ENCODE peak calls at places on chromosomes 6 and 20, in four cellular contexts. One of them, this sample, is unnamed. For H3K79me2, the result is how much of the 10 kb centered on the place peaks cover.

GRCh38 chr6:72212686-72213085 is 326.3 kb downstream of the RIMS1 start:
- DNase-seq in HepG2: no peak
- DNase-seq in HCT116: no peak
- DNase-seq in H1: no peak
- DNase-seq in this sample: no peak

GRCh38 chr6:128350416-128351254 is 169.8 kb downstream of the PTPRK start:
- DNase-seq in HepG2: peak
- DNase-seq in HCT116: no peak
- DNase-seq in H1: no peak
- DNase-seq in this sample: no peak

GRCh38 chr6:81171991-81172740 is 580.3 kb downstream of the TENT5A start:
- DNase-seq in HepG2: no peak
- DNase-seq in HCT116: peak
- DNase-seq in H1: no peak
- DNase-seq in this sample: peak

GRCh38 chr20:63531686-63532448 is 5.3 kb downstream of the PTK6 start:
- DNase-seq in HepG2: no peak
- DNase-seq in HCT116: no peak
- DNase-seq in H1: peak
- DNase-seq in this sample: no peak

GRCh38 chr6:141587482-141588266 is 545.1 kb upstream of the GJE1 start:
- DNase-seq in HepG2: no peak
- DNase-seq in HCT116: no peak
- DNase-seq in H1: no peak
- DNase-seq in this sample: no peak

GRCh38 chr20:43032459-43032858 is 157.2 kb downstream of the PTPRT start:
- DNase-seq in HepG2: no peak
- DNase-seq in HCT116: no peak
- DNase-seq in H1: no peak
- DNase-seq in this sample: no peak

GRCh38 chr20:10171864-10172751 is 46.5 kb upstream of the SNAP25 start:
- DNase-seq in HepG2: no peak
- DNase-seq in HCT116: no peak
- DNase-seq in H1: peak
- DNase-seq in this sample: peak

GRCh38 chr20:11124849-11125505 is 451.2 kb upstream of the JAG1 start:
- DNase-seq in HepG2: no peak
- DNase-seq in HCT116: no peak
- DNase-seq in H1: no peak
- DNase-seq in this sample: peak

GRCh38 chr20:1440024-1440423 is 26.6 kb downstream of the NSFL1C start:
- DNase-seq in HepG2: peak
- DNase-seq in HCT116: peak
- DNase-seq in H1: peak
- DNase-seq in this sample: peak

DNA sequence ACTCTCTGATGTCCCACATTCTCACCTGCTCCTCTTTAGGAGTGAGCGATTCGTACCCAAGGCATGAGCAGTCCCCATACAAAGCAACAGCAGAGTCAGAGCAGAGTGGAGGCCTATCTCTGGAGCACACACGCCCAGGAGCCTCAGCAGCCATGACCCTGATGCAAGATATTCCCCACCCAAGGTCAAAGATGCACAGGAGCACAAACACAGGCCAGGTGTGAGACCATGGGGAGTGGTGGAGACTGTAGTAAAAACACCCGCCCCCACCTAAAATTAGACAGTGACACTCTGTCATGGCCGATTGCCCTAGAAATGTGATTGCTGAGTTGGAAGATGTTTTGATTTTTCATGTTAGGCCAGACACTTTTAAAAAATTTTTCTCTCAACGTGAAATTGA is 21.4 kb downstream of the RRBP1 start:
- DNase-seq in HepG2: no peak
- DNase-seq in HCT116: no peak
- DNase-seq in H1: no peak
- DNase-seq in this sample: no peak
- H3K79me2 ChIP-seq in HepG2: half or more
- H3K79me2 ChIP-seq in HCT116: half or more
- H3K79me2 ChIP-seq in H1: under half
- H3K79me2 ChIP-seq in this sample: half or more

DNA sequence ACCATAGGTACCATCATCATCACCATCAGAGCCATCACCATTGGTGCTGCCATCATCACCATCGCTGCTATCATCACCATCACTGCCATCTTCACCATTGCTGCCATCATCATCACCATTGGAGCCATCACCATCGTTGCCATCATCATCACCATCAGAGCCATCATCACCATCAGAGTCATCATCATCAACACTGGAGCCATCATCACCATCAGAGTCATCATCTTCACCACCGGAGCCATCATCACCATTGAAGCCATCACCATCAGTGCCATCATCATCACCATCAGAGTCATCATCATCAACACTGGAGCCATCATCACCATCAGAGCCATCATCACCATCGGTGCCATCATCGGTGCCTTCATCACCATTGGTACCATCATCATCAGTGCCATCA is 338.7 kb downstream of the TAF4 start:
- DNase-seq in HepG2: no peak
- DNase-seq in HCT116: no peak
- DNase-seq in H1: no peak
- DNase-seq in this sample: no peak
- TF ChIP-seq POLR2A in HepG2: no peak
- TF ChIP-seq POLR2A in HCT116: no peak
- TF ChIP-seq POLR2A in H1: no peak
- TF ChIP-seq POLR2A in this sample: no peak

DNA sequence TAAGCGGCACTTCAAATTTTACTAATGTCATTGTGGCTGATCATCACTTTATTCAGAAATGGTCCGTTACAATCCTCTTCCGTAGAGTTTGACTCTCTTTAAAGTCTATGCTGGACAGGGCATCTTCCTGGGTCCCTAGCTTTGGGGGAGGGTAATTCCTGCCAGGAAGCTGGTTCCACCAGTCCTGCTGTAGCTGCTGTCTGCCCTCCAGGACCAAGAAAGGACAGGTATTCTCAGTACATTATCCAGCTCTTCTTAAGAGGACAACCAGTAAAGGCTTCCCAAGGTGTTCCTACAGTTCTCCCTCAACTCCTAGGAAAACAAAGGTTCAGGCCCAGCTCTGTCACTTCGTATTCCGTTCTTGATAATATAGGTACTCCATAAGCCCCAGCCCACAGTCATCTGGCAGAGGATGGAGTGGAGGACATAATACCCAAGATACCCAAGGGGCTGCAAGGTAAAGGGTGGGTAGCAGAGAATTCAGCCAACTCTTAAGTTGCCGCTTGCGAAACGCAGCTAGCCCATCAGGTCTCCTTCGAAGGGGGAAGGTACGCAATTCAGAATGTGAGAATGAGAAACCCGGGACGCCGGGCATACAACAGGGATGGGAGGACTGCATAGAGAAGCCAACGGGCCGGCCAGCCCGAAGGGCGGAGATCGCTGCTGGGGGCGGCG is 1.3 kb downstream of the CDK19 start:
- DNase-seq in HepG2: no peak
- DNase-seq in HCT116: no peak
- DNase-seq in H1: no peak
- DNase-seq in this sample: no peak
- H3K79me2 ChIP-seq in HepG2: half or more
- H3K79me2 ChIP-seq in HCT116: under half
- H3K79me2 ChIP-seq in H1: under half
- H3K79me2 ChIP-seq in this sample: under half

GRCh38 chr6:134589512-134589911 is 271.6 kb upstream of the SGK1 start:
- DNase-seq in HepG2: no peak
- DNase-seq in HCT116: no peak
- DNase-seq in H1: no peak
- DNase-seq in this sample: no peak

GRCh38 chr6:134588267-134588666 is 270.4 kb upstream of the SGK1 start:
- DNase-seq in HepG2: no peak
- DNase-seq in HCT116: no peak
- DNase-seq in H1: no peak
- DNase-seq in this sample: no peak

GRCh38 chr6:134585529-134585873 is 267.6 kb upstream of the SGK1 start:
- DNase-seq in HepG2: no peak
- DNase-seq in HCT116: no peak
- DNase-seq in H1: no peak
- DNase-seq in this sample: no peak

GRCh38 chr6:134590449-134590848 is 272.5 kb upstream of the SGK1 start:
- DNase-seq in HepG2: no peak
- DNase-seq in HCT116: no peak
- DNase-seq in H1: no peak
- DNase-seq in this sample: no peak

DNA sequence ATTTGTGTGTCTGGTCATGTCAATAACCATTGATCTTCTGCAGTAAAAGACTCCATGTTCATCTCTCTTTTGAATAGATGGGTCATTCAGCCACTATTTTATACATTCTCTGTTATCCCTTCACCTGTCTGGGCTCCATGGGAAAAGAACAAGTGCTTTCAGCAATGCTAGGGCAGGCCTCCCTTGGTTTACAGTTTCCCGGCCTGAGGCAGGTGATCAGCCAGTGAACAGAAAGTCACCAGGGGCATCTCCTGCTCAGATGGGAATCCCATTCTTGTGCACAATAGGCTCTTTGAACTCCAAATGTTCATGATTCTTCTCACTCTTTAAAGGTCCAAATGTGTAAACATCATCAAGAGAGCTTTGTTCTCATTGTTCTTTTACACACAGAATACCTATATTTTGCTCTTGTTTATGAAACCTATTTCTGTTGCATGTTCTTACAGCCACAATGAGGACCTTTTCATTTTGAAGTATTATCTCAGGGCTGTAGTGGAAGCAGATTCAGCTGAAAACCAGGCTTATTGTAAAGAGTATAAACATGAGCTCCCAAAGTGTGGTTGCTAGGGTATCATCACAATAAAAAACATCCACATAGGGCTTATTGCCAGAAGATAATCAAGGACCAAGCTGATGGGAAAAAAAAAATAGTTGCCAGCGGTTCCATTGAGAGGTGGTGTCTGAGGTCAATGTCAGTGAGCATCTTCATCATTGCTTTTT is 267.1 kb upstream of the SGK1 start:
- DNase-seq in HepG2: no peak
- DNase-seq in HCT116: no peak
- DNase-seq in H1: no peak
- DNase-seq in this sample: no peak
- TF ChIP-seq POLR2A in HepG2: no peak
- TF ChIP-seq POLR2A in HCT116: no peak
- TF ChIP-seq POLR2A in H1: no peak
- TF ChIP-seq POLR2A in this sample: no peak

GRCh38 chr20:38013891-38014290 is 19.4 kb downstream of the TTI1 start:
- DNase-seq in HepG2: no peak
- DNase-seq in HCT116: no peak
- DNase-seq in H1: no peak
- DNase-seq in this sample: peak
- H3K79me2 ChIP-seq in HepG2: under half
- H3K79me2 ChIP-seq in HCT116: half or more
- H3K79me2 ChIP-seq in H1: under half
- H3K79me2 ChIP-seq in this sample: under half

This sample was measured in endothelial cell of umbilical vein.